ENCODE peak calls at places on chromosome 3, in eight cellular contexts. One of them, this sample, is unnamed.

GRCh38 chr3:18349197-18349798 is 75.8 kb downstream of the SATB1 start:
- DNase-seq in IMR-90: no peak
- DNase-seq in uterus: no peak
- DNase-seq in Caki2: no peak
- DNase-seq in CD4-positive, alpha-beta T cell: no peak
- DNase-seq in LHCN-M2: no peak
- DNase-seq in EH: no peak
- DNase-seq in LoVo: no peak
- DNase-seq in this sample: no peak

GRCh38 chr3:126613481-126614187 is 41.3 kb downstream of the TXNRD3 start:
- DNase-seq in IMR-90: peak
- DNase-seq in uterus: no peak
- DNase-seq in Caki2: no peak
- DNase-seq in CD4-positive, alpha-beta T cell: no peak
- DNase-seq in LHCN-M2: no peak
- DNase-seq in EH: peak
- DNase-seq in LoVo: no peak
- DNase-seq in this sample: no peak

GRCh38 chr3:125317761-125318496 is 57.2 kb downstream of the ZNF148 start:
- DNase-seq in IMR-90: peak
- DNase-seq in uterus: no peak
- DNase-seq in Caki2: peak
- DNase-seq in CD4-positive, alpha-beta T cell: no peak
- DNase-seq in LHCN-M2: no peak
- DNase-seq in EH: no peak
- DNase-seq in LoVo: no peak
- DNase-seq in this sample: peak

GRCh38 chr3:168539909-168540308 is 444.2 kb upstream of the GOLIM4 start:
- DNase-seq in IMR-90: peak
- DNase-seq in uterus: no peak
- DNase-seq in Caki2: no peak
- DNase-seq in CD4-positive, alpha-beta T cell: no peak
- DNase-seq in LHCN-M2: no peak
- DNase-seq in EH: no peak
- DNase-seq in LoVo: no peak
- DNase-seq in this sample: no peak

GRCh38 chr3:168248383-168249047 is 152.8 kb upstream of the GOLIM4 start:
- DNase-seq in IMR-90: peak
- DNase-seq in uterus: no peak
- DNase-seq in Caki2: peak
- DNase-seq in CD4-positive, alpha-beta T cell: no peak
- DNase-seq in LHCN-M2: peak
- DNase-seq in EH: peak
- DNase-seq in LoVo: no peak
- DNase-seq in this sample: no peak

GRCh38 chr3:61926913-61927312 is 365.5 kb downstream of the PTPRG start:
- DNase-seq in IMR-90: peak
- DNase-seq in uterus: no peak
- DNase-seq in Caki2: no peak
- DNase-seq in CD4-positive, alpha-beta T cell: no peak
- DNase-seq in LHCN-M2: peak
- DNase-seq in EH: peak
- DNase-seq in LoVo: no peak
- DNase-seq in this sample: no peak

GRCh38 chr3:115084686-115085085 is 62.4 kb downstream of the ZBTB20 start:
- DNase-seq in IMR-90: no peak
- DNase-seq in uterus: no peak
- DNase-seq in Caki2: no peak
- DNase-seq in CD4-positive, alpha-beta T cell: no peak
- DNase-seq in LHCN-M2: no peak
- DNase-seq in EH: no peak
- DNase-seq in LoVo: no peak
- DNase-seq in this sample: no peak

GRCh38 chr3:181565416-181565815 is 146.3 kb upstream of the SOX2 start:
- DNase-seq in IMR-90: no peak
- DNase-seq in uterus: no peak
- DNase-seq in Caki2: no peak
- DNase-seq in CD4-positive, alpha-beta T cell: no peak
- DNase-seq in LHCN-M2: no peak
- DNase-seq in EH: no peak
- DNase-seq in LoVo: no peak
- DNase-seq in this sample: no peak

GRCh38 chr3:168049366-168049974 is 46.3 kb downstream of the GOLIM4 start:
- DNase-seq in IMR-90: peak
- DNase-seq in uterus: no peak
- DNase-seq in Caki2: no peak
- DNase-seq in CD4-positive, alpha-beta T cell: no peak
- DNase-seq in LHCN-M2: no peak
- DNase-seq in EH: peak
- DNase-seq in LoVo: no peak
- DNase-seq in this sample: no peak

GRCh38 chr3:43161684-43162512 is 56.0 kb upstream of the POMGNT2 start:
- DNase-seq in IMR-90: peak
- DNase-seq in uterus: no peak
- DNase-seq in Caki2: peak
- DNase-seq in CD4-positive, alpha-beta T cell: no peak
- DNase-seq in LHCN-M2: peak
- DNase-seq in EH: peak
- DNase-seq in LoVo: peak
- DNase-seq in this sample: no peak

GRCh38 chr3:111859974-111860859 is 1.2 kb downstream of the PHLDB2 start:
- DNase-seq in IMR-90: peak
- DNase-seq in uterus: peak
- DNase-seq in Caki2: peak
- DNase-seq in CD4-positive, alpha-beta T cell: peak
- DNase-seq in LHCN-M2: peak
- DNase-seq in EH: peak
- DNase-seq in LoVo: peak
- DNase-seq in this sample: peak

GRCh38 chr3:134291300-134292254 is 40.9 kb upstream of the RYK start:
- DNase-seq in IMR-90: peak
- DNase-seq in uterus: peak
- DNase-seq in Caki2: no peak
- DNase-seq in CD4-positive, alpha-beta T cell: no peak
- DNase-seq in LHCN-M2: peak
- DNase-seq in EH: peak
- DNase-seq in LoVo: no peak
- DNase-seq in this sample: no peak

GRCh38 chr3:139523166-139523565 is 16.4 kb downstream of the RBP1 start:
- DNase-seq in IMR-90: no peak
- DNase-seq in uterus: no peak
- DNase-seq in Caki2: no peak
- DNase-seq in CD4-positive, alpha-beta T cell: no peak
- DNase-seq in LHCN-M2: no peak
- DNase-seq in EH: no peak
- DNase-seq in LoVo: no peak
- DNase-seq in this sample: no peak

GRCh38 chr3:195207731-195208130 is 63.2 kb downstream of the XXYLT1 start:
- DNase-seq in IMR-90: no peak
- DNase-seq in uterus: peak
- DNase-seq in Caki2: no peak
- DNase-seq in CD4-positive, alpha-beta T cell: no peak
- DNase-seq in LHCN-M2: no peak
- DNase-seq in EH: peak
- DNase-seq in LoVo: no peak
- DNase-seq in this sample: no peak

GRCh38 chr3:113495035-113495434 is 19.9 kb downstream of the SPICE1 start:
- DNase-seq in IMR-90: peak
- DNase-seq in uterus: no peak
- DNase-seq in Caki2: no peak
- DNase-seq in CD4-positive, alpha-beta T cell: peak
- DNase-seq in LHCN-M2: peak
- DNase-seq in EH: peak
- DNase-seq in LoVo: peak
- DNase-seq in this sample: no peak

GRCh38 chr3:133570139-133570936 is 3.1 kb upstream of the CDV3 start:
- DNase-seq in IMR-90: peak
- DNase-seq in uterus: no peak
- DNase-seq in Caki2: peak
- DNase-seq in CD4-positive, alpha-beta T cell: no peak
- DNase-seq in LHCN-M2: peak
- DNase-seq in EH: peak
- DNase-seq in LoVo: peak
- DNase-seq in this sample: peak

GRCh38 chr3:179969525-179969924 is 67.2 kb downstream of the PEX5L start:
- DNase-seq in IMR-90: no peak
- DNase-seq in uterus: no peak
- DNase-seq in Caki2: no peak
- DNase-seq in CD4-positive, alpha-beta T cell: no peak
- DNase-seq in LHCN-M2: peak
- DNase-seq in EH: no peak
- DNase-seq in LoVo: peak
- DNase-seq in this sample: no peak

GRCh38 chr3:100710355-100711198 is 1.3 kb downstream of the TFG start:
- DNase-seq in IMR-90: peak
- DNase-seq in uterus: no peak
- DNase-seq in Caki2: peak
- DNase-seq in CD4-positive, alpha-beta T cell: peak
- DNase-seq in LHCN-M2: peak
- DNase-seq in EH: peak
- DNase-seq in LoVo: peak
- DNase-seq in this sample: peak

GRCh38 chr3:195849322-195850074 is 37.8 kb upstream of the MUC4 start:
- DNase-seq in IMR-90: no peak
- DNase-seq in uterus: no peak
- DNase-seq in Caki2: peak
- DNase-seq in CD4-positive, alpha-beta T cell: no peak
- DNase-seq in LHCN-M2: no peak
- DNase-seq in EH: no peak
- DNase-seq in LoVo: no peak
- DNase-seq in this sample: no peak

GRCh38 chr3:133169669-133170068 is 131.5 kb downstream of the TMEM108 start:
- DNase-seq in IMR-90: no peak
- DNase-seq in uterus: no peak
- DNase-seq in Caki2: no peak
- DNase-seq in CD4-positive, alpha-beta T cell: no peak
- DNase-seq in LHCN-M2: no peak
- DNase-seq in EH: no peak
- DNase-seq in LoVo: no peak
- DNase-seq in this sample: no peak

GRCh38 chr3:72996121-72996472 is 514 bp upstream of the PPP4R2 start:
- DNase-seq in IMR-90: no peak
- DNase-seq in uterus: no peak
- DNase-seq in Caki2: no peak
- DNase-seq in CD4-positive, alpha-beta T cell: no peak
- DNase-seq in LHCN-M2: no peak
- DNase-seq in EH: no peak
- DNase-seq in LoVo: no peak
- DNase-seq in this sample: no peak

GRCh38 chr3:52092291-52092660 is 35.9 kb upstream of the DUSP7 start:
- DNase-seq in IMR-90: no peak
- DNase-seq in uterus: no peak
- DNase-seq in Caki2: no peak
- DNase-seq in CD4-positive, alpha-beta T cell: no peak
- DNase-seq in LHCN-M2: no peak
- DNase-seq in EH: no peak
- DNase-seq in LoVo: no peak
- DNase-seq in this sample: no peak

GRCh38 chr3:73490453-73491311 is 134.1 kb downstream of the PDZRN3 start:
- DNase-seq in IMR-90: peak
- DNase-seq in uterus: no peak
- DNase-seq in Caki2: peak
- DNase-seq in CD4-positive, alpha-beta T cell: no peak
- DNase-seq in LHCN-M2: no peak
- DNase-seq in EH: peak
- DNase-seq in LoVo: no peak
- DNase-seq in this sample: no peak

GRCh38 chr3:129662230-129662629 is 55.8 kb upstream of the PLXND1 start:
- DNase-seq in IMR-90: no peak
- DNase-seq in uterus: no peak
- DNase-seq in Caki2: no peak
- DNase-seq in CD4-positive, alpha-beta T cell: no peak
- DNase-seq in LHCN-M2: no peak
- DNase-seq in EH: no peak
- DNase-seq in LoVo: no peak
- DNase-seq in this sample: no peak

GRCh38 chr3:167109746-167110145 is 270.4 kb downstream of the ZBBX start:
- DNase-seq in IMR-90: no peak
- DNase-seq in uterus: no peak
- DNase-seq in Caki2: no peak
- DNase-seq in CD4-positive, alpha-beta T cell: no peak
- DNase-seq in LHCN-M2: no peak
- DNase-seq in EH: no peak
- DNase-seq in LoVo: no peak
- DNase-seq in this sample: no peak

GRCh38 chr3:90015688-90016356 is 908.4 kb downstream of the EPHA3 start:
- DNase-seq in IMR-90: peak
- DNase-seq in uterus: no peak
- DNase-seq in Caki2: no peak
- DNase-seq in CD4-positive, alpha-beta T cell: no peak
- DNase-seq in LHCN-M2: peak
- DNase-seq in EH: no peak
- DNase-seq in LoVo: no peak
- DNase-seq in this sample: no peak

GRCh38 chr3:72058493-72059081 is 273.6 kb upstream of the PROK2 start:
- DNase-seq in IMR-90: no peak
- DNase-seq in uterus: no peak
- DNase-seq in Caki2: no peak
- DNase-seq in CD4-positive, alpha-beta T cell: no peak
- DNase-seq in LHCN-M2: no peak
- DNase-seq in EH: no peak
- DNase-seq in LoVo: no peak
- DNase-seq in this sample: no peak